ENCODE peak calls at places on chromosomes 2 and 18, in seven cellular contexts. B is breast epithelium, K is left cardiac atrium, N is hypothalamus, U is lung, R is Right ventricle myocardium inferior, I is sciatic nerve. M is an unnamed sample.

GRCh38 chr2:43675646-43676321 is 445 bp downstream of the C1GALT1C1L start:
- DNase-seq in B (no peak), K (no peak), R (no peak), U (no peak), I (no peak), N (no peak), M (no peak)

GRCh38 chr18:80197490-80197889 is 49.8 kb downstream of the PARD6G start:
- DNase-seq in U (peak), I (no peak), N (no peak), R (no peak), K (no peak), B (no peak), M (no peak)

GRCh38 chr2:240996834-240997140 is 1.6 kb upstream of the SNED1 start:
- DNase-seq in U (no peak), I (no peak), N (no peak), K (no peak), B (no peak), R (peak), M (no peak)

GRCh38 chr2:173058673-173059072 is 17.0 kb upstream of the MAP3K20 start:
- DNase-seq in U (no peak), K (no peak), N (no peak), I (no peak), R (no peak), B (no peak), M (no peak)

GRCh38 chr2:74374509-74375205 is 5.5 kb downstream of the DCTN1 start:
- DNase-seq in N (peak), U (peak), R (peak), K (peak), I (peak), B (peak), M (peak)

GRCh38 chr2:217286833-217287232 is 427.0 kb upstream of the TNP1 start:
- DNase-seq in R (no peak), N (no peak), K (no peak), U (no peak), B (no peak), I (no peak), M (no peak)

GRCh38 chr2:9422321-9423099 is 818 bp downstream of the ITGB1BP1 start:
- DNase-seq in B (no peak), U (peak), R (peak), N (peak), K (peak), I (peak), M (no peak)

GRCh38 chr2:17101091-17101490 is 417.1 kb downstream of the RAD51AP2 start:
- DNase-seq in I (no peak), N (no peak), B (no peak), R (no peak), K (no peak), U (no peak), M (no peak)